ENCODE peak calls at places on chromosomes 13 and 19, in seven cellular contexts. D is cardiac muscle cell, J is heart left ventricle, P is pancreas, B is left ventricle myocardium inferior, Z is PC-3, T is Peyer's patch. K is an unnamed sample.

GRCh38 chr13:21055511-21056045 is 5.8 kb downstream of the LATS2 start:
- DNase-seq in D (no peak), J (no peak), P (no peak), B (no peak), Z (no peak), T (no peak), K (no peak)

GRCh38 chr13:92719868-92720267 is 506.7 kb upstream of the GPC6 start:
- DNase-seq in D (no peak), J (no peak), P (no peak), B (no peak), Z (no peak), T (no peak), K (no peak)

GRCh38 chr19:53612762-53613526 is 18.9 kb upstream of the DPRX start:
- DNase-seq in D (no peak), J (no peak), P (no peak), B (no peak), Z (peak; percentile 7), T (no peak), K (no peak)

GRCh38 chr13:111559612-111560423 is 239.4 kb downstream of the TEX29 start:
- DNase-seq in D (no peak), J (no peak), P (no peak), B (no peak), Z (no peak), T (no peak), K (no peak)

GRCh38 chr13:44417446-44417845 is 43.8 kb downstream of the SERP2 start:
- DNase-seq in D (no peak), J (no peak), P (no peak), B (no peak), Z (no peak), T (no peak), K (no peak)

GRCh38 chr13:33363328-33363727 is 77.8 kb upstream of the STARD13 start:
- DNase-seq in D (no peak), J (no peak), P (no peak), B (no peak), Z (no peak), T (no peak), K (no peak)

GRCh38 chr13:94327318-94327717 is 152.2 kb downstream of the DCT start:
- DNase-seq in D (no peak), J (no peak), P (no peak), B (no peak), Z (no peak), T (no peak), K (no peak)

GRCh38 chr19:58514564-58515020 is 2.8 kb upstream of the SLC27A5 start:
- DNase-seq in D (no peak), J (no peak), P (no peak), B (no peak), Z (no peak), T (no peak), K (no peak)

DNA sequence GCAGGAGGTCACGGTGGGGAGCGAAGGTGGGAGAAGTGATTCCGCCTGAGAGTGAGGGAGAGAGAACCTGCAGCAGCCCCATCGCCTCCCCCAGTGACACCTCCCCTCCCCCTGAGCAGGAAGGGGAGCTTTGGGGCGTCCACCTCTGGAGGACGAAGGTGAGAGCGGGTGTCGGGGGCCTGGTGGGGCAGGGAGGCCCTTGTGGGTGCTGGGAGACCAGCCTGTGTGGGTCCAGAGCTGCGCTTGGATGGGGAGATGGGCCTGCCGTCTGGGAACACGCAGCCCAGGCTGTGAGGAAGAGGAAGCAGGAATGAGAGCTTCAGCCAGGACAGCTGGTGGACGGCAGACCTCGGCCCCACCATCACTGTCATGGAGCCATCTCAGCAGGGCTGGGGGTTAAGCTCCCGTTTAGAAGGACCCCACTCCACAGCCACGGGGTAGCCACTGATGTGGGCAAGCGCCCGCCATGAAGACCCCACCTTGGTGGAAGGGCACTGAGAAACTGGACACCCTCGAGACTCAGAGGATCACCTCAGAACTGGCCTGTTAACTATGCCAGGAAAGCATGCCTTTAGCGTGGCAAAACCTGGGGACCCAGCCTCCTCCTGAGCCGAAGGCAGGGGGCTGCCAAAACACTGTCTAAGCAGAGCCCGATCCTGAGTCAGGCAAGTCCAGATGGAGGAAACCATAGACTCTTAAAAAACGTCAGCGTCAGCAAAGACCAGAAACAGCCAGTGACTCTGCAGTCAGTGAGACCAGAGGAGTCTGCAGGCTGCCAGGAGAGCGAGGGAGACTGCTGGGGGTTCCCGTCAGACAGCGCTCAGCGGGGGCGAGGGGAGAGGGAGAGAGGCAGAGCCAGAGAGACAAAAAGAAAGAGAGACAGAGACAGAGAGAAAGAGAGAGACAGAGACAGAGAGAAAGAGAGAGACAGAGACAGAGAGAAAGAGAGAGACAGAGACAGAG is 6.4 kb upstream of the PROZ start:
- DNase-seq in D (peak; percentile 70), J (no peak), P (no peak), B (no peak), Z (peak; percentile 3), T (no peak), K (no peak)
- TF ChIP-seq CTCF in D (no peak), J (no peak), P (no peak), B (no peak), Z (no peak), T (no peak), K (no peak)

GRCh38 chr19:4326837-4327251 is 11.8 kb downstream of the STAP2 start:
- DNase-seq in D (no peak), J (no peak), P (no peak), B (no peak), Z (no peak), T (no peak), K (no peak)

GRCh38 chr19:4327877-4328242 is 10.8 kb downstream of the STAP2 start:
- DNase-seq in D (no peak), J (no peak), P (no peak), B (no peak), Z (no peak), T (no peak), K (no peak)

GRCh38 chr19:4328243-4328990 is 10.2 kb downstream of the STAP2 start:
- DNase-seq in D (peak; percentile 93), J (peak; percentile 89), P (peak; percentile 97), B (peak; percentile 95), Z (no peak), T (peak; percentile 91), K (peak; percentile 15)

GRCh38 chr19:4326215-4326836 is 12.3 kb downstream of the STAP2 start:
- DNase-seq in D (no peak), J (no peak), P (no peak), B (no peak), Z (no peak), T (no peak), K (no peak)

DNA sequence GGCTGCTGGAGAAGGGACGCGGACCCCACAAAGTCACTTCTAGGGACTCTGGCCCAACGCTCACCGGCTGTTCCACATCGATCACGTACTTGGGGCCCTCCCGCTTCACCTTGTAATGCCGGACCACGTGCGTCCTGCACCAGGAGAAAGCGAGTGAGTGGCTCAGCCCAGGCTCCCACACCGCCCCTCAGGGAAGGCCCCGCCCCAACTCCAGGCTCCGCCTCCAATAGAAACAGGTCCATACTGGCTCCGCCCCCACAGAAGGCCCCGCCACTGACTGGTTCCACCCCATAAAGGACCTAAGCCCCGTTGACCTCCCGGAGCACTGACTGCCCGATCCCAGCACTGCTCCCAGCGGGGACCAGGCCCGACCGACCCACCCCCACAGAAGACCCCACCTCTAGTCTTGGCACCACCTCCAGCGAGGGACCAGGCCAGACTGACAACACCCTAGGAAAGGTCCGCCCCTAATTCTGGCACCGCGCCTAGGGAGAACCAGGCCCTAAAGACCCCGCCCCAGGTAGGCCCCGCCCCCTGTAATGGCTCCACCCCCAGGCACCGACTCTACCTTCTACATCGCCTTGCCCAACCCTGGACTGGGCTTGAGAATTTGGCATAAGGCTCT is 11.3 kb downstream of the STAP2 start:
- DNase-seq in D (peak; percentile 56), J (peak; percentile 61), P (no peak), B (peak; percentile 75), Z (no peak), T (peak; percentile 69), K (no peak)
- H3K27me3 ChIP-seq in D (no peaks in the 10 kb centered on the region), J (no peaks in the 10 kb centered on the region), P (no peaks in the 10 kb centered on the region), B (no peaks in the 10 kb centered on the region), Z (no peaks in the 10 kb centered on the region), T (no peaks in the 10 kb centered on the region), K (no peaks in the 10 kb centered on the region)

GRCh38 chr19:40219721-40220276 is 1.6 kb upstream of the TTC9B start:
- DNase-seq in D (peak; percentile 69), J (no peak), P (no peak), B (no peak), Z (peak; percentile 76), T (no peak), K (peak; percentile 90)

GRCh38 chr19:40216777-40217026 is 1.5 kb downstream of the TTC9B start:
- DNase-seq in D (no peak), J (no peak), P (no peak), B (no peak), Z (no peak), T (no peak), K (peak; percentile 2)

GRCh38 chr19:40217027-40217810 is 965 bp downstream of the TTC9B start:
- DNase-seq in D (no peak), J (no peak), P (peak; percentile 86), B (no peak), Z (peak; percentile 68), T (no peak), K (peak; percentile 36)

GRCh38 chr19:40216013-40216776 is 2.0 kb downstream of the TTC9B start:
- DNase-seq in D (no peak), J (no peak), P (no peak), B (no peak), Z (no peak), T (no peak), K (no peak)

DNA sequence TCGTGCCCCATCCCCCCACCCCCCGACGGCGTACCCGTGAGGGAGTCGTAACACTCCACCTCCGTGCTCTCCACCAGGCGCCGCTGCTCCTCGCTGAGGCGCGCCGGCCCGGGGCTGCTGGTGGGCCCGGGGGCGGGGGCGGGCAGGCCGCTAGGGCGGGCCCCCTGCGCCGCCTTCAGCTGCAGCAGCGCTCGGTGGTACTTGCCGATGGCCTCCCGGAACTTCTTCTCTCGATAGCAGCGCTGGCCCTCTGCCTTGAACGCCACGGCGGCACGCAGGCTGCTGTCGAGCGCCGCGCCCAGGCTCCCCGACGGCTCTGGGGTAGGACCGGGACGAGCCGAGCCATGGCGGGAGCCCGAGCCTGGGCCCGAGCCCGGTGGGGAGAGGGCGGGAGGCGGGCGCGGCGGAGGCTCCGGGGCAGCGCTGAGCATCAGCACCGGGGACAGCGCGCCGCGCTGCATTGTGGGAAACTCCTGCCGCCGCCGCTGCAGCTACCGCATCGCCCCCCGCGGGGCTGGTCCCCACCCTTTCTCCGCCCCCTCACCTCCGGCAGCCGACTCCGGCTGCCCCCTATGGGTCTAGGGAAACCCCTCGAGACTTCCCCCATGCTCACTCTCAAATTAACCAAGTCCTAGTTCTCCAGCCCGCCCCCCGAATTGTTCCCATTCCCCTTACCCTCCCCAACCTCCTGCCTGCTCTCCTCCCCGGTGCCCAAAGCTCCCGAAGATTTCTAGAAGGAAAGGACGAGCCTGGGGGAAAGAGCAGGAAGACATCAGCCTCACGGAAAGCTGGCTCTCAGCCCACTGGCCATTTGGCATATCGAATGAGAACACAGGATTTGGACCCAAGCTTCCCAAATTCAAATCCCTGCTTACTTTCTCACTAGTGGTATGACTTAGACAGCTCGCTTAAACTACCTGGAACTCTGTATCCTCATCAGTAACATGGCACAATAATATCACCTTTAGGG is at the start of gene TTC9B:
- DNase-seq in D (no peak), J (no peak), P (peak; percentile 61), B (no peak), Z (no peak), T (no peak), K (no peak)
- H3K4me3 ChIP-seq in D (no peak within 1 kb of the TSS), J (no peak within 1 kb of the TSS), P (no peak within 1 kb of the TSS), B (no peak within 1 kb of the TSS), Z (peak within 1 kb of the TSS; percentile 68), T (no peak within 1 kb of the TSS), K (peak within 1 kb of the TSS; percentile 3)

DNA sequence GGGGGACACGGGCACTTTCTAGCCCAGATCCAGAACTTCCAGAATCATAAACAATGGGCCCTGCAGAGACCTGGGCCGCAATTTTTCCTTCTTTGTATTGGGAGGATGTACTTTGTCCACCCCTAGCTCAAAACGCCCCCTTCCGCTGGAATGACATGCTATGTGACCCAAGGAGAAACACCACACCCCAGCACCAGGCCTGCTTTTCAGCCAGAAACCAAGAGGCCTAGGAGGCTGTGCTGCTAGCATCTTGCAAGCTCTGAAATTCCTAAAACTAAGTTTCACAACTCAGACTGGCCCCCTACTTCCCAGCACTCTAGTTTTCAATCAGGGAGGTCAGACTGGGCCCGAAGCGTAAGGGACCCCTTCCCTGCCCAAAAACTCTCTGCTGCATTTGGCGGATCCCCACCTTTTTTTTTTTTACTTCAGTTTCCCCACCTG is 538 bp downstream of the LSM4 start:
- DNase-seq in D (peak; percentile 60), J (peak; percentile 51), P (no peak), B (peak; percentile 46), Z (peak; percentile 43), T (peak; percentile 71), K (peak; percentile 55)
- TF ChIP-seq CTCF in D (peak; percentile 24), J (peak; percentile 16), P (no peak), B (no peak), Z (peak; percentile 50), T (no peak), K (peak; percentile 16)